ENCODE peak calls at places on chromosomes 5 and 9, in four cellular contexts. One of them, this sample, is unnamed.

GRCh38 chr5:56094579-56095361 is 100.0 kb upstream of the IL6ST start:
- DNase-seq in tibial artery: no peak
- DNase-seq in A549: no peak
- DNase-seq in IMR-90: no peak
- DNase-seq in this sample: no peak

GRCh38 chr9:88378317-88378716 is 9.9 kb upstream of the SPIN1 start:
- DNase-seq in tibial artery: no peak
- DNase-seq in IMR-90: peak; percentile 17
- DNase-seq in A549: peak; percentile 11
- DNase-seq in this sample: no peak

GRCh38 chr5:144433893-144434292 is 263.2 kb downstream of the KCTD16 start:
- DNase-seq in tibial artery: no peak
- DNase-seq in A549: no peak
- DNase-seq in IMR-90: no peak
- DNase-seq in this sample: no peak

GRCh38 chr5:140628711-140629110 is 4.3 kb downstream of the CD14 start:
- DNase-seq in A549: no peak
- DNase-seq in IMR-90: no peak
- DNase-seq in tibial artery: no peak
- DNase-seq in this sample: no peak

GRCh38 chr5:91189480-91190332 is 193.4 kb downstream of the ARRDC3 start:
- DNase-seq in tibial artery: peak; percentile 45
- DNase-seq in IMR-90: peak; percentile 85
- DNase-seq in A549: peak; percentile 69
- DNase-seq in this sample: peak; percentile 52

GRCh38 chr5:66908230-66908629 is 288.4 kb downstream of the CD180 start:
- DNase-seq in A549: no peak
- DNase-seq in tibial artery: no peak
- DNase-seq in IMR-90: no peak
- DNase-seq in this sample: no peak

GRCh38 chr9:19665146-19665863 is 123.5 kb downstream of the SLC24A2 start:
- DNase-seq in IMR-90: no peak
- DNase-seq in tibial artery: no peak
- DNase-seq in A549: no peak
- DNase-seq in this sample: no peak

GRCh38 chr9:134328341-134328840 is 2.1 kb downstream of the RXRA start:
- DNase-seq in A549: no peak
- DNase-seq in IMR-90: peak; percentile 47
- DNase-seq in tibial artery: no peak
- DNase-seq in this sample: no peak

GRCh38 chr5:80141147-80141671 is 106.1 kb downstream of the THBS4 start:
- DNase-seq in tibial artery: peak; percentile 85
- DNase-seq in IMR-90: peak; percentile 15
- DNase-seq in A549: no peak
- DNase-seq in this sample: peak; percentile 74

GRCh38 chr9:27426717-27427645 is 97.1 kb upstream of the IFNK start:
- DNase-seq in IMR-90: peak; percentile 18
- DNase-seq in tibial artery: no peak
- DNase-seq in A549: peak; percentile 86
- DNase-seq in this sample: no peak

GRCh38 chr5:133328800-133329199 is 277.0 kb downstream of the HSPA4 start:
- DNase-seq in tibial artery: no peak
- DNase-seq in IMR-90: no peak
- DNase-seq in A549: no peak
- DNase-seq in this sample: no peak

GRCh38 chr5:135484563-135485157 is 32.5 kb upstream of the TIFAB start:
- DNase-seq in A549: no peak
- DNase-seq in tibial artery: no peak
- DNase-seq in IMR-90: no peak
- DNase-seq in this sample: no peak

GRCh38 chr5:6899215-6899614 is 186.0 kb downstream of the TENT4A start:
- DNase-seq in IMR-90: no peak
- DNase-seq in tibial artery: no peak
- DNase-seq in A549: no peak
- DNase-seq in this sample: no peak

GRCh38 chr9:20604561-20604960 is 17.7 kb downstream of the MLLT3 start:
- DNase-seq in A549: no peak
- DNase-seq in tibial artery: no peak
- DNase-seq in IMR-90: peak; percentile 61
- DNase-seq in this sample: no peak

GRCh38 chr5:119082691-119083090 is 11.8 kb downstream of the DMXL1 start:
- DNase-seq in IMR-90: no peak
- DNase-seq in A549: no peak
- DNase-seq in tibial artery: no peak
- DNase-seq in this sample: no peak

GRCh38 chr9:106697799-106698591 is 165.0 kb upstream of the ZNF462 start:
- DNase-seq in A549: no peak
- DNase-seq in tibial artery: peak; percentile 37
- DNase-seq in IMR-90: peak; percentile 46
- DNase-seq in this sample: no peak

GRCh38 chr5:80243567-80243966 is 12.3 kb downstream of the SERINC5 start:
- DNase-seq in A549: no peak
- DNase-seq in tibial artery: no peak
- DNase-seq in IMR-90: no peak
- DNase-seq in this sample: no peak

GRCh38 chr5:35851282-35851681 is 5.4 kb upstream of the IL7R start:
- DNase-seq in tibial artery: no peak
- DNase-seq in A549: no peak
- DNase-seq in IMR-90: peak; percentile 35
- DNase-seq in this sample: no peak

GRCh38 chr9:20197976-20198685 is 409.3 kb upstream of the SLC24A2 start:
- DNase-seq in A549: no peak
- DNase-seq in tibial artery: no peak
- DNase-seq in IMR-90: no peak
- DNase-seq in this sample: no peak

GRCh38 chr5:41410307-41410706 is 100.1 kb downstream of the PLCXD3 start:
- DNase-seq in A549: no peak
- DNase-seq in tibial artery: no peak
- DNase-seq in IMR-90: no peak
- DNase-seq in this sample: no peak

GRCh38 chr5:101306391-101307137 is 403.5 kb upstream of the ST8SIA4 start:
- DNase-seq in A549: peak; percentile 53
- DNase-seq in tibial artery: no peak
- DNase-seq in IMR-90: no peak
- DNase-seq in this sample: no peak

GRCh38 chr5:157651011-157651611 is 1.1 kb downstream of the SOX30 start:
- DNase-seq in A549: no peak
- DNase-seq in IMR-90: no peak
- DNase-seq in tibial artery: no peak
- DNase-seq in this sample: no peak

GRCh38 chr9:88969646-88970373 is 21.5 kb upstream of the S1PR3 start:
- DNase-seq in A549: no peak
- DNase-seq in tibial artery: no peak
- DNase-seq in IMR-90: no peak
- DNase-seq in this sample: no peak

GRCh38 chr9:106305428-106306133 is 557.4 kb upstream of the ZNF462 start:
- DNase-seq in tibial artery: no peak
- DNase-seq in A549: no peak
- DNase-seq in IMR-90: no peak
- DNase-seq in this sample: no peak

GRCh38 chr5:127804886-127805426 is 101.8 kb downstream of the CCDC192 start:
- DNase-seq in IMR-90: peak; percentile 61
- DNase-seq in A549: no peak
- DNase-seq in tibial artery: no peak
- DNase-seq in this sample: no peak

GRCh38 chr5:24789631-24790354 is 145.0 kb upstream of the CDH10 start:
- DNase-seq in IMR-90: no peak
- DNase-seq in tibial artery: no peak
- DNase-seq in A549: no peak
- DNase-seq in this sample: no peak

DNA sequence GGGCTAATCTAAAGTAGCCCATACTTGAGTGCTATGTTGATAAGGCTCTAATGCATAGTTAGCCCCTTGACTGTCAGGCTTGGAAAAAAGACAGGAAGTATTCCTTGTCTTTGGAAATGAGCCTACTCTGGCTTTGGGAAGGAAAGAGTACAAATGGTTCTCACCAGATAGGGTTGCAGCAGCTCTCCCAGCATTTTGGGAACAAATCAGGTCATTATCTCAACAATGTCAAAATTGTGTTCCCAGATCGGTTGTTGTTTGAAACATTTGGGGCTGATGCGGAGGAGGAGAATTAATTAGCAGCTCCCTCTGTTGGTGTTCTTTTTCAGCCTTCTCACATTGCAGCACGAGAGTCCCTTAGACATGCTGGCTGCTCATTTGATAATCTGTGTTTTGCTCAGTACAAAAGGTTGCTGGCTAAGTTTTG is 294.7 kb upstream of the DMRT1 start:
- DNase-seq in tibial artery: peak; percentile 31
- DNase-seq in IMR-90: no peak
- DNase-seq in A549: peak; percentile 16
- DNase-seq in this sample: no peak
- H3K4me3 ChIP-seq in tibial artery: no peak overlapping the region
- H3K4me3 ChIP-seq in IMR-90: no peak overlapping the region
- H3K4me3 ChIP-seq in A549: no peak overlapping the region
- H3K4me3 ChIP-seq in this sample: no peak overlapping the region

GRCh38 chr5:12799165-12799564 is 894.9 kb upstream of the CTNND2 start:
- DNase-seq in IMR-90: no peak
- DNase-seq in A549: no peak
- DNase-seq in tibial artery: no peak
- DNase-seq in this sample: no peak

GRCh38 chr5:12794476-12795332 is 890.5 kb upstream of the CTNND2 start:
- DNase-seq in IMR-90: no peak
- DNase-seq in A549: no peak
- DNase-seq in tibial artery: no peak
- DNase-seq in this sample: no peak

GRCh38 chr5:12795333-12795663 is 891.1 kb upstream of the CTNND2 start:
- DNase-seq in A549: no peak
- DNase-seq in tibial artery: no peak
- DNase-seq in IMR-90: no peak
- DNase-seq in this sample: no peak

GRCh38 chr5:12793373-12793772 is 889.1 kb upstream of the CTNND2 start:
- DNase-seq in tibial artery: no peak
- DNase-seq in IMR-90: no peak
- DNase-seq in A549: no peak
- DNase-seq in this sample: no peak
- TF ChIP-seq CTCF in tibial artery: no peak
- TF ChIP-seq CTCF in IMR-90: no peak
- TF ChIP-seq CTCF in A549: no peak
- TF ChIP-seq CTCF in this sample: no peak

GRCh38 chr5:179800696-179801201 is 5.9 kb downstream of the MGAT4B start:
- DNase-seq in tibial artery: no peak
- DNase-seq in IMR-90: no peak
- DNase-seq in A549: no peak
- DNase-seq in this sample: no peak

GRCh38 chr5:179799644-179799973 is 5.8 kb downstream of the LTC4S start:
- DNase-seq in tibial artery: no peak
- DNase-seq in IMR-90: no peak
- DNase-seq in A549: no peak
- DNase-seq in this sample: no peak

GRCh38 chr5:179798771-179799643 is 5.2 kb downstream of the LTC4S start:
- DNase-seq in IMR-90: no peak
- DNase-seq in A549: no peak
- DNase-seq in tibial artery: no peak
- DNase-seq in this sample: no peak

GRCh38 chr5:179801304-179802206 is 5.1 kb downstream of the MGAT4B start:
- DNase-seq in tibial artery: peak; percentile 65
- DNase-seq in A549: peak; percentile 80
- DNase-seq in IMR-90: peak; percentile 48
- DNase-seq in this sample: no peak

DNA sequence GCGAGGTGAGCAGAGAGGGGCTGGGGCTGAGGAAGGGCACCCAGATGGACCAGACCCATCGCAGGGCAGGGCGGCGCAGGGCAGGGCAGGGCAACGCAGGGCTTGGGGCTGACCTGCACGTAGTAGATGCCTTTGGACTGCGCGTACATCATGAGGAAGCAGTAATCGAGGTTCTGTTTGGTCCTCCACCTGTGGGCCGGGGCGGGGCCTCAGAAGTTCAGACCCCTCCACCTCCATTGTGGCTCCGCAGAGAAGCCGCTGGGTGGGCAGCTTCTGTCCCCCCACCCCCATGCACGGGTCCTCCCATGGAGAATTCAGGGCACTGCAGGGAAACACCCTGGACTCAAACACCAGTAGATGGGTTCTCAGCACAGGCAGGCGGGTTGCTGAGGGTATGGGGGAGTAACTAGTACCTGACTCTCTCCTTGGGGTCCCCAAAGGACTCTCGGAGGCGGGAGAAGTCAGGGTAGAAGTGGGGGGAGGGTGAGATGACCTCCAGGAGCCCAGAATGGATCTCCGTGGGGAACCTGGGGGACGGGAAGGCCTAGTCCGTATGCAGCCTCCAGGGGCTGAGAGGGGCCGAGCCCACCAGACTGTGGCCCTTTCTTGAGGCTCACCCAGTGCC is 6.4 kb downstream of the LTC4S start:
- DNase-seq in tibial artery: no peak
- DNase-seq in IMR-90: no peak
- DNase-seq in A549: no peak
- DNase-seq in this sample: no peak
- H3K4me3 ChIP-seq in tibial artery: no peak overlapping the region
- H3K4me3 ChIP-seq in IMR-90: no peak overlapping the region
- H3K4me3 ChIP-seq in A549: no peak overlapping the region
- H3K4me3 ChIP-seq in this sample: no peak overlapping the region

GRCh38 chr9:96079816-96080215 is 204.3 kb downstream of the ERCC6L2 start:
- DNase-seq in A549: no peak
- DNase-seq in tibial artery: no peak
- DNase-seq in IMR-90: no peak
- DNase-seq in this sample: no peak

GRCh38 chr9:96082516-96083232 is 207.2 kb downstream of the ERCC6L2 start:
- DNase-seq in tibial artery: no peak
- DNase-seq in IMR-90: no peak
- DNase-seq in A549: no peak
- DNase-seq in this sample: no peak

GRCh38 chr9:96080364-96080763 is 204.9 kb downstream of the ERCC6L2 start:
- DNase-seq in A549: peak; percentile 93
- DNase-seq in IMR-90: no peak
- DNase-seq in tibial artery: no peak
- DNase-seq in this sample: no peak

GRCh38 chr9:96075757-96076156 is 200.3 kb downstream of the ERCC6L2 start:
- DNase-seq in tibial artery: no peak
- DNase-seq in A549: no peak
- DNase-seq in IMR-90: no peak
- DNase-seq in this sample: no peak

GRCh38 chr9:96078866-96079505 is 203.5 kb downstream of the ERCC6L2 start:
- DNase-seq in tibial artery: no peak
- DNase-seq in A549: no peak
- DNase-seq in IMR-90: peak; percentile 3
- DNase-seq in this sample: no peak
- TF ChIP-seq CTCF in tibial artery: peak; percentile 26
- TF ChIP-seq CTCF in A549: peak; percentile 38
- TF ChIP-seq CTCF in IMR-90: no peak
- TF ChIP-seq CTCF in this sample: no peak

GRCh38 chr5:3845249-3845648 is 249.6 kb downstream of the IRX1 start:
- DNase-seq in A549: no peak
- DNase-seq in tibial artery: no peak
- DNase-seq in IMR-90: no peak
- DNase-seq in this sample: no peak
- H3K4me3 ChIP-seq in A549: no peak overlapping the region
- H3K4me3 ChIP-seq in tibial artery: no peak overlapping the region
- H3K4me3 ChIP-seq in IMR-90: no peak overlapping the region
- H3K4me3 ChIP-seq in this sample: no peak overlapping the region

GRCh38 chr9:77177143-77177893 is at the start of gene VPS13A:
- DNase-seq in A549: peak; percentile 94
- DNase-seq in IMR-90: peak; percentile 91
- DNase-seq in tibial artery: peak; percentile 91
- DNase-seq in this sample: peak; percentile 70
- TF ChIP-seq CTCF in A549: peak; percentile 19
- TF ChIP-seq CTCF in IMR-90: peak; percentile 34
- TF ChIP-seq CTCF in tibial artery: no peak
- TF ChIP-seq CTCF in this sample: no peak

GRCh38 chr5:151417712-151418111 is 29.7 kb upstream of the SLC36A1 start:
- DNase-seq in tibial artery: no peak
- DNase-seq in IMR-90: no peak
- DNase-seq in A549: no peak
- DNase-seq in this sample: no peak
- H3K4me3 ChIP-seq in tibial artery: no peak overlapping the region
- H3K4me3 ChIP-seq in IMR-90: no peak overlapping the region
- H3K4me3 ChIP-seq in A549: no peak overlapping the region
- H3K4me3 ChIP-seq in this sample: no peak overlapping the region